ENCODE peak calls at places on chromosomes 6 and 20, in seven cellular contexts. Q is HL-60; N is AG09309; J is CD8-positive, alpha-beta memory T cell; K is cardiac muscle cell; E is psoas muscle; V is WERI-Rb-1. R is an unnamed sample.

GRCh38 chr6:110689275-110689935 is 125.9 kb downstream of the CDK19 start:
- DNase-seq in J (peak), Q (no peak), K (no peak), N (no peak), V (no peak), E (no peak), R (no peak)

GRCh38 chr6:115910147-115910546 is 150.5 kb downstream of the FRK start:
- DNase-seq in E (no peak), Q (no peak), K (no peak), N (no peak), V (no peak), J (no peak), R (no peak)

GRCh38 chr20:2738734-2739398 is 46.3 kb downstream of the EBF4 start:
- DNase-seq in K (no peak), V (no peak), N (no peak), Q (no peak), E (no peak), J (no peak), R (no peak)

GRCh38 chr6:159074120-159074684 is 29.4 kb upstream of the TAGAP start:
- DNase-seq in K (peak), J (no peak), E (no peak), V (peak), Q (no peak), N (no peak), R (peak)

GRCh38 chr6:18792832-18793231 is 405.7 kb downstream of the RNF144B start:
- DNase-seq in K (no peak), Q (no peak), E (no peak), N (no peak), V (peak), J (no peak), R (no peak)

GRCh38 chr6:12709556-12709955 is 7.0 kb upstream of the PHACTR1 start:
- DNase-seq in J (no peak), N (no peak), V (no peak), K (no peak), E (no peak), Q (no peak), R (no peak)

GRCh38 chr20:31675828-31676533 is 38.3 kb downstream of the COX4I2 start:
- DNase-seq in V (peak), J (peak), N (no peak), Q (peak), E (no peak), K (peak), R (no peak)

GRCh38 chr6:52594216-52594615 is 17.4 kb upstream of the TRAM2 start:
- DNase-seq in Q (no peak), K (no peak), V (peak), N (no peak), J (no peak), E (no peak), R (no peak)

GRCh38 chr6:71810880-71811279 is 75.5 kb upstream of the RIMS1 start:
- DNase-seq in Q (no peak), J (no peak), N (no peak), E (no peak), V (no peak), K (no peak), R (no peak)

GRCh38 chr6:53080813-53081212 is 15.6 kb downstream of the FBXO9 start:
- DNase-seq in K (no peak), E (no peak), J (no peak), N (no peak), V (no peak), Q (no peak), R (no peak)

GRCh38 chr6:3001773-3002293 is 2.1 kb downstream of the NQO2 start:
- DNase-seq in N (no peak), K (peak), Q (peak), J (no peak), V (no peak), E (peak), R (peak)

GRCh38 chr20:52433326-52434040 is 241.9 kb upstream of the ZFP64 start:
- DNase-seq in V (no peak), E (no peak), K (no peak), J (no peak), Q (no peak), N (no peak), R (no peak)

GRCh38 chr6:22146581-22147468 is 150.0 kb downstream of the PRL start:
- DNase-seq in Q (no peak), N (no peak), V (no peak), E (peak), K (no peak), J (peak), R (peak)

GRCh38 chr6:155107432-155108069 is 112.4 kb downstream of the TIAM2 start:
- DNase-seq in V (no peak), Q (no peak), N (no peak), J (no peak), K (no peak), E (no peak), R (no peak)

GRCh38 chr6:80489911-80490635 is 383.6 kb downstream of the BCKDHB start:
- DNase-seq in Q (no peak), V (no peak), J (no peak), N (no peak), K (no peak), E (no peak), R (no peak)

GRCh38 chr6:24666097-24666615 is 543 bp downstream of the TDP2 start:
- DNase-seq in Q (peak), K (peak), E (peak), J (no peak), N (no peak), V (peak), R (peak)

GRCh38 chr6:25449774-25450173 is 170.6 kb downstream of the CARMIL1 start:
- DNase-seq in K (peak), E (no peak), Q (no peak), J (no peak), V (no peak), N (no peak), R (peak)

GRCh38 chr6:110414669-110415296 is 592 bp downstream of the DDO start:
- DNase-seq in Q (no peak), V (no peak), K (peak), E (no peak), N (no peak), J (no peak), R (no peak)

GRCh38 chr6:106149472-106150069 is 63.4 kb downstream of the PRDM1 start:
- DNase-seq in J (peak), Q (no peak), N (no peak), K (no peak), E (no peak), V (no peak), R (no peak)

GRCh38 chr6:138415125-138415524 is 11.1 kb downstream of the HEBP2 start:
- DNase-seq in J (no peak), Q (no peak), E (no peak), K (no peak), N (no peak), V (no peak), R (no peak)

GRCh38 chr6:117817992-117818391 is 89.1 kb upstream of the SLC35F1 start:
- DNase-seq in J (no peak), N (no peak), Q (no peak), E (no peak), K (no peak), V (no peak), R (no peak)

GRCh38 chr6:154319231-154319858 is 37.3 kb downstream of the IPCEF1 start:
- DNase-seq in N (peak), V (no peak), E (no peak), Q (no peak), J (no peak), K (no peak), R (peak)

DNA sequence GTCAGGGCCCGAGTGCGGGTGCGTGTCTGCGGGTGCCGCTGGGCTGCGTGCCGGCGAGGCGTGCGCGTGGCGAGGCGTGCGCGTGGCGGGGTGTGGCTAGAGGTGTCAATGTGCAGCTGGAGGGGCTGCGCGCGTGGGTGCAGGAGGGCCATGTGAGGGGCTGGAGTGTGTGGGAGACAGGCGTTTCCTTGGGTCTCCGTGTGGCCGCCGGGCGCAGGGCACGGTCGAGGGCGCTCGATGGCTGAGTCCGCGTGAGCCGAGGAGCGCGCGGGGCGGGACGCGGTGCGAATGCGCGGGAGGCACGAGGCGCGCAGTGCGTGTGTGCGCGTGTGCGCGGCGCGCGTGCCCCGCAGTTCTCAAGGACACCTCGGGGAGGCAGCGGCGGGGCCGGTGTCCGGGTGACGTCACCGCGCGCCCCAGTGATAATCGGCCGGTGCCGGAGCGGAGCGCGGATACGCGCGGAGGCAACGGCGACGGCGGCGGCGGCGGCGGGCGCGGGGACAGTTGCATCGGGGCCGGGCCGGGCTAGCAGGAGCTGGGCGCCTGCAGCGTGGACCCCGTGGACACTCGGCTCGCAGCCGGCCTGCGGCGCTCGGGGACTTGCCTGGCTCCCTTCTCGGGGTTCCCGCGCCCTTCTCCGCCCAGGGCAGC is 38.7 kb downstream of the YTHDF1 start:
- DNase-seq in N (no peak), Q (no peak), J (no peak), V (peak), E (peak), K (no peak), R (no peak)
- H3K4me3 ChIP-seq in N (no peak), Q (no peak), J (no peak), V (peak), E (peak), K (peak), R (no peak)

DNA sequence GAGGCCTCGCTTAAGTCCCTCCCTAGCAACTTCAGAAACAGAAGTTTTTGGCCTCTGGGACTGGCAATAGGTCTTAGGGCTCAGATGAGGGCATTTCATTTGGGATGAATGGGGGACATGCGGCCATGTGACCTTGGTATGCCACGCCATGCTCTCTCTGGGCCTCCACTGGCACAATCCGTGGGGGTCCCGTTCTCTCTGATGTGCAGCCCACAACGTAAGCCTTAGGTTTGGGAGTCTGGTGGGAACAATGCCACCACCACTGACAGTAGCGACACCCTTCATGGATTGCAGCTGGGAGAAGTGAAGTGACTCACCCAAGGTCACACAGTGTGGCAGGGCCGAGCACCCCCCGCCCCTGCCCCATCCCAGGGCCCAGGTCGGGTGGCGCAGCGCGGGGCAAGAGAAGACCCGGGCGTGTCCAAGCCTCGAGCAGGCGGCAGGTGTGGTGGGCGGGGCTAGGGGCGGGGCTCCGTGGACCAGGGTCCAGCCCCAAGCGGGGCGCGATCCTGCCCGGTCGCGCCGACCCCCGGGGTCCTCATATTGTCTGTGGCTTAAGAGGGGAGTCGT is 864 bp upstream of the CEBPB start:
- DNase-seq in K (no peak), N (no peak), J (peak), E (peak), Q (no peak), V (peak), R (no peak)
- H3K4me3 ChIP-seq in K (peak), N (no peak), J (no peak), E (peak), Q (peak), V (peak), R (peak)

GRCh38 chr6:30136570-30137286 is 788 bp downstream of the TRIM40 start:
- DNase-seq in V (no peak), E (no peak), K (no peak), Q (no peak), J (no peak), N (no peak), R (no peak)
- H3K4me3 ChIP-seq in V (no peak), E (no peak), K (no peak), Q (no peak), J (no peak), N (no peak), R (no peak)

DNA sequence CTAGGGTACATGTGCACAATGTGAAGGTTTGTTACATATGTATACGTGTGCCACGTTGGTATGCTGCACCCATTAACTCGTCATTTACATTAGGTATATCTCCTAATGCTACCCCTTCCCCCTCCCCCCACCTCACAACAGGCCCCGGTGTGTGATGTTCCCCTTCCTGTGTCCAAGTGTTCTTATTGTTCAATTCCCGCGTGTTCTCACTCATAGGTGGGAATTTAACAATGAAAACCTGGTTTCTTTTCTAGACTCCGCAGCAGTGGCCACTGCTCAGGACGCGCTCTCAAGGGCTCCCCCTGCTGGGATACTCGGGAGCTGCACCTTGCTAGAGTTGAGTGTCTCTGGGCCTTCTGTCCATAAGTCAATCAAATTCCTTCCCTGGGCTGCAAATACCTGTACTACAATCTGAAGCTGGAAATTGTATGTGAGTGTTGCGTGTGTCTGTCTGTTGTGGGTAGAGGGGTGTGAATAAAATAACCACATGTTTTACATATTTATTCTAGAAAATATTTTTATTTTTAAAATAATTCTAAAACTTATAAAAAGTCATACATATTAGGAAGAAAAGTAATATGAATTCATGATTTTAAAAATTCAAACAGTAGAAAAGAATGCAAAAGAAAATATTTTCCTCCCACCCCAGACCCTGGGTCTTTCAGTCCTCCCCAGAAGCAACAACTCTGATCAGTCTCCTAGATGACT is 8.2 kb upstream of the CEP250 start:
- DNase-seq in V (peak), N (no peak), J (peak), Q (peak), E (peak), K (peak), R (peak)
- H3K4me3 ChIP-seq in V (no peak), N (peak), J (no peak), Q (peak), E (peak), K (no peak), R (peak)

GRCh38 chr6:34701199-34701598 is 4.6 kb upstream of the ILRUN start:
- DNase-seq in Q (no peak), N (no peak), K (no peak), J (no peak), E (no peak), V (peak), R (no peak)

GRCh38 chr6:34709386-34709785 is 12.8 kb upstream of the ILRUN start:
- DNase-seq in N (no peak), K (peak), J (no peak), Q (no peak), E (no peak), V (peak), R (peak)

GRCh38 chr6:34705241-34705640 is 8.7 kb upstream of the ILRUN start:
- DNase-seq in J (no peak), V (no peak), K (no peak), E (no peak), N (no peak), Q (no peak), R (no peak)
- H3K4me3 ChIP-seq in J (no peak), V (no peak), K (no peak), E (no peak), N (no peak), Q (no peak), R (no peak)

GRCh38 chr6:136782021-136782770 is 10.1 kb downstream of the MAP3K5 start:
- DNase-seq in Q (no peak), K (no peak), V (no peak), E (no peak), N (no peak), J (no peak), R (no peak)

GRCh38 chr6:136784910-136785746 is 7.1 kb downstream of the MAP3K5 start:
- DNase-seq in Q (peak), J (peak), E (peak), N (no peak), V (no peak), K (no peak), R (no peak)

GRCh38 chr6:136784271-136784664 is 8.0 kb downstream of the MAP3K5 start:
- DNase-seq in Q (no peak), V (no peak), N (no peak), J (no peak), K (no peak), E (no peak), R (no peak)

GRCh38 chr6:136783021-136783420 is 9.3 kb downstream of the MAP3K5 start:
- DNase-seq in J (no peak), N (no peak), K (no peak), V (no peak), E (no peak), Q (no peak), R (no peak)

DNA sequence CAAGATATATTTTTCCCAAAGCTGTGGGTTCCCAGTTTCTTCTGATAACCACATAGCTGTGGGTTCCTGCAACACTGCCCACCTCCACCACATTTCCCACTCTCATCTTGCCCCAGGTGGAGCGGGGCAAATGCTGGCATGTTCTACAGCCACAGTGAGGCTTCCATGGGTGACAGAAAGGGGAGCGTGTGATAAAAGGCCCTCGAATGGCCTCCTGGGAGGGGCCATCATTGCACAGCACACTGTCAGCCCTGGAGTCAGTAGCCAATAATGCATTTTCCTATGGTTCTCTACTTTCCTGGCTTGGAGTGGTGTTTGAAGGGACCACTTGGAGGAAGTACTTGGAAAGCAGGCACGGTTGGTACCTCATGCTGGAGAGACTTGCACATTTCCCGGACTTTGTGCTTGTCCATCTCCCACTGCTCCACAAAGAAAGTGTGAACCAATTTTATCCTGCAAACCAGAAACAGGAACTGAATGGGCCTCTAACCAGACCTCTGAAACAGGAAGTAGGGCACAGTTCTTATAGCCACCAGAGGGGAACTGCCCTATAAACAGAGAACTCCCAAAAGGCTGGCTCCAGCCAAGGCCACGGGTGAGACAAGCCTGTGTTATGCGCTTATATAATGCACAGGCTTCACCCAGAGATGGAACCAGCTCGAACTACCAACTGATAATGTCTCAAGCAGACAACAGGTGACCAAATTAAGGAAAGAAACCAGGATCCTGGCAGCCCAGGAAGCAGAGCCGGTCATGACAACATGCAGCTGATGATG is 8.6 kb downstream of the MAP3K5 start:
- DNase-seq in J (no peak), Q (peak), E (no peak), V (no peak), N (no peak), K (no peak), R (no peak)
- H3K4me3 ChIP-seq in J (peak), Q (peak), E (peak), V (no peak), N (no peak), K (no peak), R (no peak)

GRCh38 chr6:7672066-7673062 is 53.5 kb upstream of the BMP6 start:
- DNase-seq in Q (no peak), K (no peak), E (no peak), J (no peak), V (peak), N (no peak), R (no peak)
- H3K4me3 ChIP-seq in Q (no peak), K (no peak), E (no peak), J (no peak), V (peak), N (peak), R (no peak)

R was measured in BE2C.